ENCODE peak calls at places on chromosomes 7 and 10, in ten cellular contexts. A is fibroblast of lung; Z is neural crest cell; Q is NCI-H82; P is activated T-cell treated with anti-CD3 and anti-CD28 coated beads, Interleukin-2, amount 50 U/mL, for 4 hours; L is RKO; D is GM12865; K is PC-9; H is AG08396; U is GM20000. F is an unnamed sample.

GRCh38 chr10:110504111-110504735 is 6.5 kb downstream of the DUSP5 start:
- DNase-seq in A (peak; percentile 95), Z (no peak), Q (no peak), P (peak; percentile 49), L (peak; percentile 91), D (peak; percentile 94), K (no peak), H (peak; percentile 63), U (peak; percentile 86), F (peak; percentile 63)

GRCh38 chr10:84076540-84077195 is 62.6 kb upstream of the GHITM start:
- DNase-seq in A (no peak), Z (no peak), Q (peak; percentile 34), P (no peak), L (peak; percentile 24), D (peak; percentile 33), K (no peak), H (peak; percentile 24), U (no peak), F (peak; percentile 59)

GRCh38 chr7:43112941-43113621 is 634 bp downstream of the HECW1 start:
- DNase-seq in A (peak; percentile 63), Z (peak; percentile 32), Q (peak; percentile 70), P (no peak), L (no peak), D (no peak), K (no peak), H (peak; percentile 69), U (peak; percentile 43), F (no peak)

GRCh38 chr7:26937956-26938623 is 73.7 kb upstream of the SKAP2 start:
- DNase-seq in A (no peak), Z (no peak), Q (no peak), P (no peak), L (no peak), D (no peak), K (no peak), H (no peak), U (no peak), F (no peak)

GRCh38 chr10:69972951-69973350 is 79.7 kb upstream of the MACROH2A2 start:
- DNase-seq in A (peak; percentile 42), Z (no peak), Q (no peak), P (no peak), L (no peak), D (no peak), K (no peak), H (peak; percentile 50), U (no peak), F (no peak)

GRCh38 chr7:55277916-55278315 is 87.2 kb upstream of the LANCL2 start:
- DNase-seq in A (no peak), Z (no peak), Q (no peak), P (no peak), L (no peak), D (no peak), K (no peak), H (no peak), U (peak; percentile 1), F (no peak)

GRCh38 chr7:31022726-31023125 is 29.4 kb upstream of the ADCYAP1R1 start:
- DNase-seq in A (no peak), Z (no peak), Q (peak; percentile 22), P (no peak), L (no peak), D (no peak), K (no peak), H (no peak), U (no peak), F (no peak)

GRCh38 chr7:101943889-101944605 is 126.6 kb downstream of the CUX1 start:
- DNase-seq in A (no peak), Z (no peak), Q (no peak), P (no peak), L (no peak), D (no peak), K (no peak), H (no peak), U (no peak), F (no peak)

GRCh38 chr10:95517536-95518454 is 43.4 kb downstream of the SORBS1 start:
- DNase-seq in A (peak; percentile 48), Z (no peak), Q (no peak), P (no peak), L (peak; percentile 22), D (no peak), K (peak; percentile 73), H (no peak), U (no peak), F (no peak)

GRCh38 chr10:73293461-73293860 is 41.0 kb upstream of the MRPS16 start:
- DNase-seq in A (no peak), Z (no peak), Q (no peak), P (no peak), L (no peak), D (no peak), K (no peak), H (no peak), U (no peak), F (no peak)

GRCh38 chr7:111006691-111007090 is 84.2 kb upstream of the LRRN3 start:
- DNase-seq in A (no peak), Z (no peak), Q (no peak), P (no peak), L (no peak), D (no peak), K (no peak), H (no peak), U (no peak), F (no peak)

GRCh38 chr7:25857376-25858067 is 294.5 kb upstream of the NFE2L3 start:
- DNase-seq in A (peak; percentile 80), Z (peak; percentile 20), Q (peak; percentile 92), P (no peak), L (peak; percentile 48), D (peak; percentile 49), K (no peak), H (no peak), U (no peak), F (peak; percentile 96)

GRCh38 chr10:86443069-86443468 is 76.5 kb upstream of the GRID1 start:
- DNase-seq in A (peak; percentile 44), Z (no peak), Q (no peak), P (no peak), L (no peak), D (no peak), K (no peak), H (peak; percentile 15), U (no peak), F (no peak)

GRCh38 chr10:114336823-114337509 is 67.3 kb downstream of the AFAP1L2 start:
- DNase-seq in A (no peak), Z (no peak), Q (no peak), P (no peak), L (no peak), D (no peak), K (no peak), H (no peak), U (no peak), F (no peak)

GRCh38 chr10:100670828-100671479 is 74.4 kb upstream of the PAX2 start:
- DNase-seq in A (no peak), Z (peak; percentile 57), Q (peak; percentile 13), P (peak; percentile 49), L (no peak), D (peak; percentile 43), K (no peak), H (peak; percentile 82), U (peak; percentile 92), F (peak; percentile 51)

GRCh38 chr10:36023939-36024338 is 381.8 kb upstream of the FZD8 start:
- DNase-seq in A (peak; percentile 33), Z (no peak), Q (no peak), P (no peak), L (peak; percentile 75), D (no peak), K (no peak), H (peak; percentile 73), U (no peak), F (peak; percentile 1)

GRCh38 chr7:3294432-3295100 is 6.5 kb upstream of the SDK1 start:
- DNase-seq in A (no peak), Z (no peak), Q (no peak), P (no peak), L (no peak), D (no peak), K (peak; percentile 24), H (no peak), U (no peak), F (no peak)

GRCh38 chr7:157276091-157276561 is 60.7 kb upstream of the DNAJB6 start:
- DNase-seq in A (no peak), Z (no peak), Q (no peak), P (no peak), L (no peak), D (no peak), K (no peak), H (no peak), U (peak; percentile 25), F (no peak)

GRCh38 chr10:120997313-120998102 is 146.3 kb downstream of the WDR11 start:
- DNase-seq in A (no peak), Z (no peak), Q (no peak), P (no peak), L (no peak), D (no peak), K (no peak), H (no peak), U (no peak), F (no peak)

GRCh38 chr7:111364413-111364812 is 197.9 kb downstream of the IMMP2L start:
- DNase-seq in A (peak; percentile 80), Z (no peak), Q (no peak), P (no peak), L (no peak), D (no peak), K (peak; percentile 78), H (no peak), U (no peak), F (no peak)

GRCh38 chr7:4794591-4795350 is 19.3 kb downstream of the AP5Z1 start:
- DNase-seq in A (no peak), Z (no peak), Q (no peak), P (no peak), L (no peak), D (no peak), K (peak; percentile 62), H (no peak), U (no peak), F (peak; percentile 54)

GRCh38 chr10:71212249-71213126 is at the start of gene UNC5B:
- DNase-seq in A (peak; percentile 90), Z (peak; percentile 91), Q (peak; percentile 91), P (peak; percentile 41), L (peak; percentile 85), D (peak; percentile 42), K (peak; percentile 71), H (peak; percentile 92), U (peak; percentile 61), F (peak; percentile 84)

GRCh38 chr7:30583181-30583580 is 11.5 kb upstream of the GARS1 start:
- DNase-seq in A (no peak), Z (no peak), Q (no peak), P (no peak), L (no peak), D (no peak), K (no peak), H (no peak), U (no peak), F (no peak)

GRCh38 chr10:107409517-107409916 is 245.0 kb upstream of the SORCS1 start:
- DNase-seq in A (peak; percentile 23), Z (no peak), Q (peak; percentile 30), P (no peak), L (peak; percentile 34), D (peak; percentile 60), K (no peak), H (no peak), U (peak; percentile 8), F (peak; percentile 51)

GRCh38 chr7:134368851-134369533 is 52.3 kb upstream of the SLC35B4 start:
- DNase-seq in A (peak; percentile 74), Z (no peak), Q (no peak), P (no peak), L (no peak), D (no peak), K (peak; percentile 80), H (no peak), U (no peak), F (no peak)

GRCh38 chr7:5494683-5495561 is 71.3 kb upstream of the TNRC18 start:
- DNase-seq in A (peak; percentile 73), Z (peak; percentile 80), Q (peak; percentile 84), P (peak; percentile 79), L (peak; percentile 82), D (peak; percentile 87), K (peak; percentile 84), H (peak; percentile 92), U (peak; percentile 91), F (peak; percentile 87)

GRCh38 chr7:132738254-132738653 is 162.0 kb upstream of the PLXNA4 start:
- DNase-seq in A (peak; percentile 78), Z (no peak), Q (no peak), P (no peak), L (peak; percentile 89), D (no peak), K (peak; percentile 22), H (peak; percentile 77), U (no peak), F (no peak)

GRCh38 chr7:106285801-106286492 is 1.2 kb upstream of the NAMPT start:
- DNase-seq in A (peak; percentile 86), Z (no peak), Q (peak; percentile 4), P (no peak), L (no peak), D (peak; percentile 93), K (no peak), H (peak; percentile 18), U (peak; percentile 66), F (peak; percentile 11)